ENCODE peak calls at places on chromosomes 4 and X, in eight cellular contexts. N, L, M, X, T, Q, U and V are unnamed samples.

GRCh38 chrX:129641941-129642340 is 12.8 kb downstream of the APLN start:
- DNase-seq in N (no peak), U (no peak), L (no peak), T (no peak), M (peak; percentile 74), X (no peak), Q (no peak), V (no peak)

GRCh38 chrX:31266172-31267076 is 194.6 kb upstream of the FTHL17 start:
- DNase-seq in X (no peak), Q (peak; percentile 32), T (peak; percentile 21), L (peak; percentile 67), N (no peak), U (no peak), M (peak; percentile 29), V (no peak)

GRCh38 chr4:140098481-140099132 is 55.4 kb downstream of the MAML3 start:
- DNase-seq in U (peak; percentile 33), Q (no peak), X (no peak), T (no peak), N (no peak), M (no peak), L (no peak), V (no peak)

GRCh38 chrX:80807606-80808159 is 2.0 kb downstream of the BRWD3 start:
- DNase-seq in T (peak; percentile 74), Q (no peak), N (no peak), M (peak; percentile 18), U (no peak), L (no peak), X (peak; percentile 17), V (no peak)

GRCh38 chr4:149785686-149786431 is 29.8 kb downstream of the IQCM start:
- DNase-seq in T (no peak), U (no peak), Q (no peak), X (no peak), N (no peak), M (peak; percentile 20), L (no peak), V (no peak)

GRCh38 chrX:9785944-9786741 is at the start of gene SHROOM2:
- DNase-seq in U (no peak), L (peak; percentile 66), T (no peak), M (peak; percentile 3), Q (no peak), N (no peak), X (no peak), V (no peak)

GRCh38 chrX:22800806-22801205 is 199.0 kb upstream of the DDX53 start:
- DNase-seq in M (peak; percentile 20), T (no peak), X (no peak), Q (no peak), L (no peak), N (no peak), U (no peak), V (no peak)

GRCh38 chr4:94641702-94642560 is 115.8 kb upstream of the BMPR1B start:
- DNase-seq in Q (no peak), L (no peak), T (no peak), N (no peak), M (peak; percentile 52), U (no peak), X (no peak), V (no peak)

GRCh38 chrX:52280812-52281211 is 88.0 kb upstream of the XAGE2 start:
- DNase-seq in Q (no peak), M (no peak), N (no peak), U (peak; percentile 35), T (no peak), L (no peak), X (no peak), V (no peak)

GRCh38 chr4:7812191-7812860 is 127.3 kb downstream of the AFAP1 start:
- DNase-seq in N (no peak), X (no peak), M (no peak), U (no peak), Q (no peak), T (no peak), L (no peak), V (no peak)